ENCODE peak calls at places on chromosomes 3 and 15, in five cellular contexts. U, J, D, L and V are unnamed samples.

GRCh38 chr15:50697109-50697797 is 10.7 kb upstream of the TRPM7 start:
- DNase-seq in U (no peak), D (no peak), L (no peak), J (no peak), V (no peak)

GRCh38 chr3:71035314-71035713 is 548.2 kb downstream of the FOXP1 start:
- DNase-seq in U (no peak), J (no peak), D (no peak), L (no peak), V (no peak)

GRCh38 chr3:49900491-49901153 is 3.1 kb downstream of the MST1R start:
- DNase-seq in J (no peak), D (peak; percentile 82), L (peak; percentile 91), U (no peak), V (no peak)

GRCh38 chr15:58552505-58553364 is 120.9 kb downstream of the LIPC start:
- DNase-seq in U (no peak), L (peak; percentile 25), D (no peak), J (no peak), V (no peak)

GRCh38 chr3:84958495-84959469 is at the start of gene CADM2:
- DNase-seq in U (peak; percentile 61), L (peak; percentile 86), D (peak; percentile 94), J (peak; percentile 83), V (peak; percentile 94)

GRCh38 chr15:68820205-68820588 is 498 bp downstream of the ANP32A start:
- DNase-seq in J (peak; percentile 27), L (peak; percentile 78), D (peak; percentile 79), U (peak; percentile 64), V (peak; percentile 58)

GRCh38 chr3:18288243-18288642 is 136.9 kb downstream of the SATB1 start:
- DNase-seq in L (no peak), D (no peak), J (no peak), U (no peak), V (no peak)

GRCh38 chr3:151437906-151438305 is 23.0 kb downstream of the IGSF10 start:
- DNase-seq in J (no peak), D (no peak), U (no peak), L (no peak), V (no peak)

GRCh38 chr3:186922790-186923189 is 7.5 kb upstream of the ST6GAL1 start:
- DNase-seq in L (no peak), J (no peak), U (no peak), D (no peak), V (no peak)

GRCh38 chr3:128001576-128001975 is 50.7 kb upstream of the SEC61A1 start:
- DNase-seq in L (peak; percentile 33), J (no peak), D (no peak), U (no peak), V (no peak)

GRCh38 chr3:124034016-124034808 is 42.3 kb upstream of the ROPN1 start:
- DNase-seq in D (peak; percentile 51), L (no peak), J (peak; percentile 15), U (no peak), V (peak; percentile 56)

GRCh38 chr15:57133127-57133968 is 214.9 kb downstream of the TCF12 start:
- DNase-seq in U (no peak), D (peak; percentile 50), J (no peak), L (no peak), V (peak; percentile 90)

GRCh38 chr15:78915341-78916087 is 29.3 kb downstream of the CTSH start:
- DNase-seq in J (no peak), D (no peak), L (peak; percentile 58), U (no peak), V (no peak)

GRCh38 chr3:13801361-13802214 is 78.3 kb downstream of the WNT7A start:
- DNase-seq in U (no peak), D (no peak), J (no peak), L (no peak), V (no peak)

GRCh38 chr3:159486580-159486979 is 502.1 kb upstream of the IL12A start:
- DNase-seq in L (no peak), D (no peak), J (no peak), U (no peak), V (no peak)

GRCh38 chr3:36837089-36837488 is 72.7 kb upstream of the DCLK3 start:
- DNase-seq in U (no peak), D (no peak), J (no peak), L (no peak), V (no peak)

GRCh38 chr3:103693831-103694230 is 1259.0 kb downstream of the ZPLD1 start:
- DNase-seq in L (no peak), U (no peak), J (no peak), D (no peak), V (no peak)

GRCh38 chr3:151067158-151067557 is 18.3 kb upstream of the MED12L start:
- DNase-seq in L (no peak), D (no peak), J (no peak), U (no peak), V (no peak)

GRCh38 chr3:42600958-42601675 is 631 bp downstream of the NKTR start:
- DNase-seq in U (no peak), J (no peak), D (peak; percentile 80), L (peak; percentile 82), V (no peak)

GRCh38 chr15:41465822-41466421 is 27.8 kb upstream of the ITPKA start:
- DNase-seq in D (no peak), J (peak; percentile 34), L (peak; percentile 44), U (no peak), V (no peak)

GRCh38 chr3:106332884-106333283 is 464.1 kb upstream of the CBLB start:
- DNase-seq in U (peak; percentile 13), J (no peak), D (no peak), L (no peak), V (no peak)

GRCh38 chr15:51516291-51516690 is 106.3 kb downstream of the DMXL2 start:
- DNase-seq in D (no peak), L (no peak), U (no peak), J (no peak), V (no peak)

GRCh38 chr15:71325461-71325860 is 210.2 kb downstream of the THSD4 start:
- DNase-seq in U (no peak), J (no peak), L (no peak), D (no peak), V (no peak)

GRCh38 chr3:100400782-100401673 is at the start of the genes LNP1 and TOMM70:
- DNase-seq in J (peak; percentile 92), U (peak; percentile 92), L (peak; percentile 99), D (peak; percentile 98), V (peak; percentile 96)

GRCh38 chr15:67048281-67049279 is 16.8 kb upstream of the SMAD3 start:
- DNase-seq in J (no peak), D (no peak), U (no peak), L (peak; percentile 90), V (no peak)

GRCh38 chr15:86834115-86834863 is 754.6 kb downstream of the AGBL1 start:
- DNase-seq in U (no peak), L (no peak), D (peak; percentile 49), J (no peak), V (no peak)

GRCh38 chr3:9897408-9898372 is 5.0 kb upstream of the IL17RE start:
- DNase-seq in L (peak; percentile 83), D (no peak), U (no peak), J (no peak), V (no peak)

GRCh38 chr3:125313060-125313635 is 62.0 kb downstream of the ZNF148 start:
- DNase-seq in J (no peak), D (no peak), L (no peak), U (no peak), V (no peak)

GRCh38 chr15:62124953-62125263 is 40.2 kb downstream of the C2CD4B start:
- DNase-seq in L (no peak), D (no peak), J (no peak), U (no peak), V (no peak)

GRCh38 chr15:51750942-51751686 is at the start of gene TMOD2:
- DNase-seq in U (peak; percentile 46), L (peak; percentile 82), D (peak; percentile 72), J (peak; percentile 35), V (peak; percentile 67)

GRCh38 chr15:31782016-31782783 is 248.1 kb upstream of the CHRNA7 start:
- DNase-seq in U (no peak), L (no peak), D (no peak), J (no peak), V (no peak)